ENCODE peak calls at places on chromosomes 16 and 17, in five cellular contexts. H is Peyer's patch, X is ovary, O is lung, L is left lung. F is an unnamed sample. For H3K27me3, the result is how much of the 10 kb centered on the place peaks cover.

GRCh38 chr16:85284138-85284897 is 172.0 kb upstream of the CIBAR2 start:
- DNase-seq in X (no peak), O (no peak), L (no peak), H (no peak), F (no peak)

GRCh38 chr16:50842589-50842988 is 100.7 kb downstream of the CYLD start:
- DNase-seq in H (no peak), O (no peak), X (no peak), L (no peak), F (no peak)

GRCh38 chr16:86371083-86371803 is 139.1 kb upstream of the FOXF1 start:
- DNase-seq in H (no peak), L (no peak), O (no peak), X (no peak), F (no peak)

GRCh38 chr16:81096715-81097208 is 567 bp upstream of the GCSH start:
- DNase-seq in L (no peak), X (no peak), H (peak), O (no peak), F (no peak)

GRCh38 chr17:50685334-50685665 is 22.4 kb downstream of the ANKRD40 start:
- DNase-seq in O (no peak), L (no peak), H (no peak), X (no peak), F (no peak)

GRCh38 chr17:34613064-34614019 is 34.0 kb downstream of the TMEM132E start:
- DNase-seq in X (no peak), O (no peak), H (no peak), L (no peak), F (no peak)

GRCh38 chr16:76598498-76598897 is 321.3 kb downstream of the CNTNAP4 start:
- DNase-seq in L (no peak), X (no peak), O (no peak), H (no peak), F (no peak)

GRCh38 chr17:62920300-62920699 is 45.7 kb upstream of the TANC2 start:
- DNase-seq in X (no peak), O (no peak), H (no peak), L (no peak), F (no peak)

GRCh38 chr16:30948956-30949654 is at the start of gene ORAI3:
- DNase-seq in O (peak), H (peak), X (peak), L (peak), F (no peak)

GRCh38 chr16:51313204-51313603 is 162.1 kb upstream of the SALL1 start:
- DNase-seq in H (no peak), O (no peak), X (no peak), L (no peak), F (no peak)

GRCh38 chr16:69481901-69482341 is 57.5 kb downstream of the CYB5B start:
- DNase-seq in L (peak), O (peak), H (peak), X (peak), F (no peak)
- TF ChIP-seq CTCF in L (no peak), O (no peak), H (no peak), X (no peak), F (no peak)

DNA sequence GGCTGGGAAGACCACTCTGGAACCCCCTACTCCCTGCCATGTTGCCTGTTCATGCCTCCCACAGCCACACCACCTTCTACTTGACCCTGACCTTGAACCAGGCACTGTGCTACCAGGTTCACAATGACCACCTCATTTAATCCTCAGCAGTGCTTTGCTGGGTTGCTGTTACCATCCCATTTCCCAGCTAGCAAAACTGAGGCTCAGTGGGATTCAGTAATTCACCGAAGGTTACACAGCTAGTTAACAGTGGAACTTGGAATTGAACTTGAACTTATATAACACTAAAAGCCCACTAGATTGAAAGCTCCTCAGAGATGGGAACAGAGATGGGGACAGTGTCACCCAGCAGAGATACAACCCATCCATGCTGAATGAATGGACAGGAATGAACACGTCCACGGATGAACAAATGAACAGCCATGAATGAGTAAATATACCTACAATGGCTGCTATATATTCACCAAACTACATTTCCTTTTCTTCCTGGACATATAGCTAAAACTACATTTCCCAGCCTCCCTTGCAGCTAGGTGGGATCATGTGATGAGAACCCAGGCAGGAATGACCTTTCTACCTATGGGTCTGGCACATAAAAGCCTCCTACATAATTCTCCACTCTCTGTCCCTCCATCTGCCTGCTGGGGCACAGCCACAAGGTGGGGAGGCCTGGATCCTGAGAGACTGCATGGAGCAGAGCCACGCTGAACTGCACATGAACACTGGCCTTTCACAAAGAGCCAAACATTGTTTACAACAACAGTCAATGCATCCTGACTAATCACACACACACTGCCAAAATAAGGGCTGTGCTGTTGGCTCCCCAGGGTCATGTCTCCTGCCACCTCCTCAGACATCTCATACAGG is 94.8 kb downstream of the RMI2 start:
- DNase-seq in L (no peak), X (no peak), H (no peak), O (no peak), F (no peak)
- H3K27me3 ChIP-seq in L (under half), X (under half), H (under half), O (under half), F (under half)

GRCh38 chr16:87490091-87490798 is 2.6 kb downstream of the ZCCHC14 start:
- DNase-seq in H (no peak), O (no peak), X (no peak), L (no peak), F (no peak)

GRCh38 chr16:87492721-87493554 is at the start of gene ZCCHC14:
- DNase-seq in O (peak), X (peak), L (peak), H (peak), F (peak)

GRCh38 chr16:87489434-87490045 is 3.3 kb downstream of the ZCCHC14 start:
- DNase-seq in O (no peak), L (no peak), H (no peak), X (no peak), F (no peak)

GRCh38 chr16:87495578-87495977 is 2.8 kb upstream of the ZCCHC14 start:
- DNase-seq in H (no peak), L (no peak), X (no peak), O (no peak), F (no peak)

DNA sequence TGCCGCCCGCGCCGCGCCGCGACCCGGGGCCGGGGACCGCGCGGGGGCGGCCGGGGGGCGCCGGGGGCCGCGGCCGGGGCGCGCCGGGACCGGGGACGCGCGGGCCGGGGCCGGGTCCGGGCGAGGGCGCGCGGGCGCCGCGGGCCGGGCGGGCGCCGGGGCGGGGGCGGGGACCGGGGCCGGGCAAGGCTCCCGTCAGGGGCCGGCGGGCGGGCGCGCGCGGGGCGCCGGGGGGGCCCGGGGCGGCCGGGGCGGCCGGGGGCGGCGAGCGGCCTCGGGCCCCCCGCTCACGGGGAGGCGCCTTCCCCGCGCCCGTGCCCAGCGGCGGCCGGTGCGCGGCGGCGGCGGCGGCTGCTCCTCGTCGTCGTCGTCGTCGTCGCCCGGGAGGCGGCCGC is 586 bp downstream of the ZCCHC14 start:
- DNase-seq in H (no peak), X (no peak), L (no peak), O (no peak), F (no peak)
- H3K27ac ChIP-seq in H (peak), X (no peak), L (no peak), O (peak), F (no peak)

GRCh38 chr17:80963812-80964211 is 27.8 kb upstream of the CHMP6 start:
- DNase-seq in X (no peak), L (no peak), O (no peak), H (no peak), F (no peak)

GRCh38 chr17:80964231-80964856 is 27.3 kb upstream of the CHMP6 start:
- DNase-seq in H (no peak), L (no peak), X (no peak), O (no peak), F (no peak)

GRCh38 chr17:80965606-80966005 is 26.0 kb upstream of the CHMP6 start:
- DNase-seq in X (no peak), O (no peak), L (no peak), H (no peak), F (no peak)

GRCh38 chr17:80962356-80963329 is 29.0 kb upstream of the CHMP6 start:
- DNase-seq in O (no peak), H (no peak), L (peak), X (peak), F (no peak)

GRCh38 chr17:80964859-80965580 is 26.6 kb upstream of the CHMP6 start:
- DNase-seq in X (no peak), H (no peak), O (no peak), L (peak), F (no peak)
- TF ChIP-seq CTCF in X (no peak), H (no peak), O (no peak), L (no peak), F (no peak)

GRCh38 chr17:81477173-81477572 is 35.4 kb downstream of the ACTG1 start:
- DNase-seq in H (no peak), L (no peak), X (no peak), O (no peak), F (no peak)
- H3K27me3 ChIP-seq in H (under half), L (under half), X (under half), O (under half), F (under half)

DNA sequence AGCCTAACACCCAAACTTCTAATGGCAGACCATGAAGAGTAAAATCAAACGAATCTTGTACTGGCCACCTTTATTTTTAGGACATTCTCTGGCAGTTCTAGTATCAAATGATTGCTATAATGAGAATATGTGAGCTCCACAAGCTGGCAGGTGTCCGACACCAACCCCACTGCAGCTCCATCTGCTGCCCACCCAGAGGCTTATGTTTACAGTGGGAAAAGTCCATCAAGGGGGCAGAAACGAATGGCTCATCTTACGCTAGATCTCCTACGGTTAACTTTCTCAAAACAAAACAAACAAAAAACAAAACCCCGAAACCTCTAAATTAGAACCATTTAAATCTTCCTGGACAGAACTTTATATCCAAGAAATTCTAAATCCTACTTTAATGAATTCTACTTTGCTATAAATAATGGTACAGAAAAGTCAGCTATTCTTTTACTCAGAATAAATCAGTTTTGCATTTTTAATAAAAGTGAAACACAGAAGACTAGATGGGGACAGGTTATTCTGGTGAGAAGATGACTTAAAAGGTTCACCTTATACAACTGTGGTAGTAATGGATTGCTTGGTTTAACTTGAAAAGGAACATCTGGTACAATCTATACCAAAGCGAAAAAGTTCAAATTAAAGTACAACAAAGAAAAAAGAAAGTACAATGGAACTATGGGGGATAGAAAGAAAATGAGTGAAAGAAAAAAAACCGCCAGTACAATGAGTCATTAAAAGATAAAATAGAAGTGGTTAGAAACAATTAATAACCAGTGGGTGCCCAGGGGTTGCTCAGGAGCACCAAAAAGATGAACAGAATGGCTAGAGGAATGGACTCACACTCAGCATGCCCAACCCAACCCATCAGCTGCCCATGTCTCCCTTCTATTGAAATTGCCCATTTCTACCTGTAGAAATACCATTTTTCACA is 40.2 kb downstream of the GRB2 start:
- DNase-seq in L (no peak), O (no peak), H (no peak), X (no peak), F (no peak)
- H3K27ac ChIP-seq in L (peak), O (peak), H (no peak), X (no peak), F (no peak)